ENCODE peak calls at places on chromosomes 11 and 22, in ten cellular contexts. C, F, Q, R, W, O, K, P, J and X are unnamed samples.
A peak's percentile ranks its signal among the peaks of the same experiment; 100 is the strongest.

GRCh38 chr22:37309221-37310074 is 27.1 kb downstream of the CYTH4 start:
- DNase-seq in J (no peak), C (no peak), F (no peak), P (no peak), R (no peak), O (no peak), W (peak; percentile 82), K (no peak), Q (no peak), X (no peak)

GRCh38 chr11:3146612-3147256 is 18.4 kb downstream of the OSBPL5 start:
- DNase-seq in P (no peak), K (peak; percentile 88), O (peak; percentile 74), F (peak; percentile 54), W (no peak), Q (no peak), J (no peak), C (no peak), R (no peak), X (peak; percentile 30)

GRCh38 chr11:65560555-65561418 is 2.6 kb upstream of the LTBP3 start:
- DNase-seq in J (no peak), R (no peak), P (no peak), K (peak; percentile 59), Q (peak; percentile 58), F (peak; percentile 87), W (no peak), O (no peak), C (peak; percentile 62), X (peak; percentile 61)

GRCh38 chr11:114846040-114846791 is 167.9 kb downstream of the NXPE2 start:
- DNase-seq in K (no peak), J (no peak), R (peak; percentile 25), Q (peak; percentile 60), P (no peak), W (peak; percentile 11), O (no peak), C (no peak), F (no peak), X (no peak)

GRCh38 chr11:15668718-15669117 is 554.0 kb downstream of the INSC start:
- DNase-seq in J (no peak), P (no peak), O (no peak), C (no peak), W (no peak), R (no peak), K (no peak), F (no peak), Q (no peak), X (no peak)

GRCh38 chr11:67680701-67681472 is 6.5 kb upstream of the ALDH3B2 start:
- DNase-seq in R (no peak), F (no peak), O (no peak), K (no peak), W (no peak), P (no peak), C (no peak), Q (no peak), J (no peak), X (no peak)

GRCh38 chr11:72972541-72973128 is 158.4 kb downstream of the ATG16L2 start:
- DNase-seq in J (no peak), F (no peak), O (peak; percentile 67), Q (no peak), W (no peak), P (no peak), K (peak; percentile 58), R (no peak), C (no peak), X (peak; percentile 65)

GRCh38 chr22:35870517-35871275 is 153.0 kb downstream of the APOL5 start:
- DNase-seq in P (no peak), Q (no peak), K (no peak), F (no peak), C (no peak), R (no peak), J (no peak), W (no peak), O (no peak), X (no peak)

GRCh38 chr22:32909561-32910348 is 108.2 kb downstream of the TIMP3 start:
- DNase-seq in P (no peak), C (no peak), O (no peak), R (no peak), K (no peak), W (no peak), F (no peak), J (no peak), Q (no peak), X (no peak)

GRCh38 chr22:32916025-32916424 is 114.5 kb downstream of the TIMP3 start:
- DNase-seq in F (no peak), K (no peak), Q (no peak), O (no peak), C (no peak), W (no peak), R (no peak), J (no peak), P (no peak), X (no peak)

GRCh38 chr22:32910358-32910757 is 108.9 kb downstream of the TIMP3 start:
- DNase-seq in P (no peak), J (no peak), R (no peak), Q (no peak), K (no peak), C (no peak), O (no peak), F (no peak), W (no peak), X (no peak)

DNA sequence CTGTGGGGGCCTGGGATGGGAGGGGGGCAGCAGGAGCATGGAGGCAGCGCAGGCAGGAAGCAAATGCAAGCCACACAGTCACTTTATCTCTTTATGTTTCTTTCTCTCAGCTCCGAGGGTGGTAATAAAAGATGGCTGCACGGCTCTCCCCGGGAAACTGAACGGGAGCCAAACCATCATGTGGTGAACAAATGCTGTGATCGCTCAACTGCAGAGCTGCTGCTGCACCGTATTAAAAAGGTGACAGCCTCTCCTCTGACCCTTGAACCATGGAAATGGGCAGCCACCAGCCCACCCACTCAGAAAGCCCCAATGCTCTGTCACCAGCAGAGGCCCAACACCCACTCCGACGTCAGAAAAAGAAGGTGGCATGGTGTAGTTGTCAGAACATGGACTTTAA is 110.0 kb downstream of the TIMP3 start:
- DNase-seq in F (no peak), K (peak; percentile 35), Q (no peak), J (no peak), R (no peak), P (no peak), O (peak; percentile 21), C (no peak), W (no peak), X (no peak)
- H3K4me3 ChIP-seq in F (no peak overlapping the region), K (no peak overlapping the region), Q (no peak overlapping the region), J (no peak overlapping the region), R (no peak overlapping the region), P (no peak overlapping the region), O (no peak overlapping the region), C (no peak overlapping the region), W (no peak overlapping the region), X (no peak overlapping the region)

DNA sequence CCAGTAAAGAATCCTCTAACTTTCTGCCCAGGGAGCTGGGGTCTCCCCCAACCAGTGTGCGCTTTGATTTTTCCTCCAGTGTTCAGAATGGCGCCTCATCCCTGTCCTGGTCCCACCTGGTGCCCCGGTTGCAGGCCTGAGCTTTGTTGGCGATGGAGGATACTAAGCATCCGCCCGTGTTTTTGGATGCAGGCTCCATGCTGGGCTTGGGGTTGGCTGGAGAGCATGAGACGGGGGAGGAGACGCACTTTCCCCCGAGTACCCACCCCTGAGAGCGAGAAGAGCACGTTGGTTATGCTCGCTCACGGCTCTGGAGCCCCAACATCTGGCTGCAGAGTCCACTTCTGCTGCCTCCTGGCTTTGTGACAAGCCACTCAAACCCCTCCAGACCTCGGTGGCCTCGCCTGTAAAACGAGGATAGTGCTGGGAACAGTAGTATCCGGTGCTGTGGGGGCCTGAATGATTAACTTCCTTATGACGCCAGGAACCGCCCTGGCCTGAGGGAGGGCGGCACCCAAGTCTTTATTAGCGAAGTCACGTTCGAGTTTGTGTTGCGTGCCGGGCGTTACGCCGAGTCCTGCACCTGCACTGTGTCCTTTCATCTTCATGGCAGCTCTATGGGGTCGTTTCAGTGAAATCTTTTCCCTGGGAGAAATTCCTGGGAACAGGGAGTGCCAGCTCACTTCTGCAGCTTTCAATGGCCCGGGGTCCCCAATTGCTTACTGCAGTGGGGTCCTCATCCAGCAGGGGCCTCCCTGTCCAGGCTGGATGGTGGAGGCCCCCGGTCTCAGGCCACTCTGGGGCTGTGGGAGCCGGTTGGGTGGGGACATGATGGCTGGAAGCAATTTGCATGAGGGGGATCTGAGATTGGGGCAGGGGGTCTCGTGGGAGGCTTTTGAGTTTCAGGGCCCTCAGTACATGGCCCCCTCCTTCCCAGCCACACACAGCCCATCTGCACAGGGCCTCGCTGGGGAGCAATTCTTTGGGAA is 25.5 kb downstream of the MRGPRD start:
- DNase-seq in Q (peak; percentile 47), P (no peak), O (no peak), J (peak; percentile 70), F (peak; percentile 5), R (no peak), C (peak; percentile 51), K (peak; percentile 88), W (peak; percentile 54), X (peak; percentile 60)
- TF ChIP-seq CTCF in Q (no peak), P (no peak), O (no peak), J (no peak), F (no peak), R (no peak), C (no peak), K (no peak), W (no peak), X (no peak)

GRCh38 chr22:30607939-30608338 is 965 bp downstream of the TCN2 start:
- DNase-seq in F (no peak), Q (no peak), O (no peak), W (no peak), R (no peak), P (no peak), J (no peak), K (no peak), C (no peak), X (no peak)
- H3K4me3 ChIP-seq in F (no peak overlapping the region), Q (peak overlapping the region; percentile 69), O (no peak overlapping the region), W (no peak overlapping the region), R (no peak overlapping the region), P (peak overlapping the region; percentile 78), J (peak overlapping the region; percentile 51), K (no peak overlapping the region), C (peak overlapping the region; percentile 65), X (peak overlapping the region; percentile 57)

GRCh38 chr11:11864803-11865202 is 23.0 kb downstream of the USP47 start:
- DNase-seq in Q (no peak), R (no peak), J (no peak), W (no peak), C (no peak), P (no peak), K (no peak), F (no peak), O (no peak), X (no peak)

GRCh38 chr11:11865449-11865848 is 23.7 kb downstream of the USP47 start:
- DNase-seq in J (no peak), C (no peak), P (no peak), W (no peak), Q (no peak), K (no peak), O (no peak), R (no peak), F (no peak), X (no peak)

GRCh38 chr11:11864332-11864731 is 22.6 kb downstream of the USP47 start:
- DNase-seq in W (no peak), F (no peak), Q (no peak), K (no peak), C (no peak), O (no peak), P (no peak), R (no peak), J (no peak), X (no peak)

GRCh38 chr11:11860103-11860979 is 18.6 kb downstream of the USP47 start:
- DNase-seq in J (no peak), F (no peak), R (no peak), O (peak; percentile 16), Q (no peak), P (no peak), C (no peak), W (no peak), K (peak; percentile 22), X (peak; percentile 61)

DNA sequence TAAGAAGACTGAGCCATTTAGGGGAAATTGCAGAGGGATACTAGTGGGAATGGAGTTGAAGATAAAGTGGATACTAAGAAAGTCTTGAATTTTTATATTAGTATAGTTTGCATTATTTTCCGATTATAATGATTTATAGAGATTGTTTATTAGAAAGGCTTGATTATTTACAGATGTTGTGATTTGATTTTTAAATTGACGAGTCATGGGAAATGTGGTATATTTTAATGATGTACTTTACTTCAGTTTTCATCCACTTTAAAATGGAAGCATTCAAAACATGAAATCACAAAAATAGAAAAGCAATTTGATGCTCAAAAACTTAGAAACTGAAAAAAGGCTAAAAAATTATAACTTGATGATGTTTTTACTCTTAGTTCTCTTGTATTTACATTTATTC is 21.2 kb downstream of the USP47 start:
- DNase-seq in R (no peak), J (no peak), O (no peak), W (no peak), P (no peak), Q (no peak), K (no peak), C (no peak), F (no peak), X (no peak)
- TF ChIP-seq CTCF in R (no peak), J (no peak), O (no peak), W (no peak), P (no peak), Q (no peak), K (no peak), C (no peak), F (no peak), X (no peak)